ENCODE peak calls at places on chromosomes 11 and 22, in seven cellular contexts. W is HCEC 1CT; K is activated naive CD8-positive, alpha-beta T cell treated with anti-CD3 and anti-CD28 coated beads, Interleukin-2, amount 50 U/mL, for 24 hours; D is HT1080; Q is transverse colon; N is COR-L47; T is endothelial cell. Z is an unnamed sample.

GRCh38 chr11:94948070-94948617 is 25.2 kb downstream of the CWC15 start:
- DNase-seq in W (peak; percentile 50), K (no peak), D (peak; percentile 65), Q (no peak), N (no peak), T (no peak), Z (no peak)

GRCh38 chr11:76206327-76207081 is at the start of gene WNT11:
- DNase-seq in W (no peak), K (peak; percentile 25), D (no peak), Q (peak; percentile 82), N (peak; percentile 50), T (peak; percentile 38), Z (peak; percentile 50)

GRCh38 chr22:45903355-45904149 is 73.4 kb downstream of the WNT7B start:
- DNase-seq in W (peak; percentile 62), K (no peak), D (peak; percentile 81), Q (no peak), N (no peak), T (no peak), Z (no peak)

GRCh38 chr22:26642465-26643367 is 14.7 kb upstream of the MIAT start:
- DNase-seq in W (no peak), K (peak; percentile 88), D (no peak), Q (peak; percentile 53), N (peak; percentile 45), T (peak; percentile 22), Z (no peak)

GRCh38 chr11:85628771-85629341 is 463 bp downstream of the TMEM126B start:
- DNase-seq in W (peak; percentile 6), K (peak; percentile 13), D (peak; percentile 23), Q (no peak), N (no peak), T (no peak), Z (no peak)

GRCh38 chr22:30275625-30276024 is 9.0 kb upstream of the OSM start:
- DNase-seq in W (no peak), K (no peak), D (no peak), Q (no peak), N (no peak), T (no peak), Z (no peak)

GRCh38 chr11:75355051-75355450 is 3.6 kb upstream of the ARRB1 start:
- DNase-seq in W (no peak), K (no peak), D (no peak), Q (no peak), N (no peak), T (no peak), Z (no peak)

GRCh38 chr22:44523981-44524759 is 26.1 kb upstream of the RTL6 start:
- DNase-seq in W (peak; percentile 98), K (no peak), D (peak; percentile 46), Q (peak; percentile 44), N (no peak), T (no peak), Z (peak; percentile 98)

GRCh38 chr11:97687106-97687505 is 1297.3 kb downstream of the JRKL start:
- DNase-seq in W (no peak), K (no peak), D (no peak), Q (no peak), N (no peak), T (peak; percentile 10), Z (peak; percentile 15)

GRCh38 chr11:95827661-95828060 is 37.4 kb downstream of the CEP57 start:
- DNase-seq in W (peak; percentile 14), K (no peak), D (no peak), Q (no peak), N (no peak), T (no peak), Z (peak; percentile 71)

GRCh38 chr11:105181521-105181920 is 42.0 kb upstream of the CARD18 start:
- DNase-seq in W (peak; percentile 45), K (no peak), D (no peak), Q (no peak), N (no peak), T (no peak), Z (no peak)

GRCh38 chr22:46062232-46062615 is 85.3 kb upstream of the WNT7B start:
- DNase-seq in W (no peak), K (no peak), D (no peak), Q (peak; percentile 4), N (no peak), T (no peak), Z (no peak)

GRCh38 chr22:45949258-45949870 is 27.6 kb downstream of the WNT7B start:
- DNase-seq in W (no peak), K (no peak), D (no peak), Q (no peak), N (no peak), T (no peak), Z (no peak)